ENCODE peak calls at places on chromosomes 6 and 20, in six cellular contexts. K is CD8-positive, alpha-beta T cell; G is heart left ventricle; C is colonic mucosa; E is adrenal gland; U is A673. V is an unnamed sample. For H3K9me3, the result is how much of the 10 kb centered on the place peaks cover.

GRCh38 chr20:17630806-17631195 is 51.2 kb downstream of the RRBP1 start:
- DNase-seq in K (no peak), G (no peak), C (no peak), E (no peak), U (no peak), V (no peak)

GRCh38 chr20:38203337-38204003 is 38.4 kb upstream of the TGM2 start:
- DNase-seq in K (no peak), G (no peak), C (no peak), E (no peak), U (no peak), V (no peak)

GRCh38 chr6:44708208-44708607 is 320.7 kb downstream of the CDC5L start:
- DNase-seq in K (no peak), G (no peak), C (no peak), E (no peak), U (no peak), V (no peak)

GRCh38 chr20:54849741-54850140 is 374.3 kb downstream of the DOK5 start:
- DNase-seq in K (no peak), G (no peak), C (no peak), E (no peak), U (no peak), V (no peak)

GRCh38 chr6:141488466-141488865 is 644.3 kb upstream of the GJE1 start:
- DNase-seq in K (no peak), G (no peak), C (no peak), E (no peak), U (no peak), V (no peak)

GRCh38 chr6:3748208-3748701 is 3.3 kb downstream of the PXDC1 start:
- DNase-seq in K (no peak), G (peak), C (peak), E (peak), U (peak), V (peak)

GRCh38 chr20:64142546-64142945 is 21.7 kb upstream of the MYT1 start:
- DNase-seq in K (no peak), G (no peak), C (no peak), E (no peak), U (no peak), V (no peak)

GRCh38 chr20:22583773-22584629 is at the start of gene FOXA2:
- DNase-seq in K (no peak), G (no peak), C (peak), E (no peak), U (no peak), V (no peak)

GRCh38 chr20:49277786-49278035 is 146 bp downstream of the ZNFX1 start:
- DNase-seq in K (no peak), G (no peak), C (no peak), E (no peak), U (no peak), V (no peak)
- H3K9me3 ChIP-seq in K (under half), G (under half), C (under half), E (under half), U (under half), V (under half)

GRCh38 chr20:57244627-57245214 is 21.7 kb downstream of the BMP7 start:
- DNase-seq in K (no peak), G (no peak), C (no peak), E (no peak), U (no peak), V (no peak)
- TF ChIP-seq CTCF in K (no peak), G (no peak), C (no peak), E (no peak), U (no peak), V (no peak)

GRCh38 chr6:168041928-168042327 is 37.1 kb downstream of the FRMD1 start:
- DNase-seq in K (no peak), G (no peak), C (no peak), E (no peak), U (no peak), V (no peak)
- H3K9me3 ChIP-seq in K (under half), G (under half), C (under half), E (under half), U (under half), V (under half)

DNA sequence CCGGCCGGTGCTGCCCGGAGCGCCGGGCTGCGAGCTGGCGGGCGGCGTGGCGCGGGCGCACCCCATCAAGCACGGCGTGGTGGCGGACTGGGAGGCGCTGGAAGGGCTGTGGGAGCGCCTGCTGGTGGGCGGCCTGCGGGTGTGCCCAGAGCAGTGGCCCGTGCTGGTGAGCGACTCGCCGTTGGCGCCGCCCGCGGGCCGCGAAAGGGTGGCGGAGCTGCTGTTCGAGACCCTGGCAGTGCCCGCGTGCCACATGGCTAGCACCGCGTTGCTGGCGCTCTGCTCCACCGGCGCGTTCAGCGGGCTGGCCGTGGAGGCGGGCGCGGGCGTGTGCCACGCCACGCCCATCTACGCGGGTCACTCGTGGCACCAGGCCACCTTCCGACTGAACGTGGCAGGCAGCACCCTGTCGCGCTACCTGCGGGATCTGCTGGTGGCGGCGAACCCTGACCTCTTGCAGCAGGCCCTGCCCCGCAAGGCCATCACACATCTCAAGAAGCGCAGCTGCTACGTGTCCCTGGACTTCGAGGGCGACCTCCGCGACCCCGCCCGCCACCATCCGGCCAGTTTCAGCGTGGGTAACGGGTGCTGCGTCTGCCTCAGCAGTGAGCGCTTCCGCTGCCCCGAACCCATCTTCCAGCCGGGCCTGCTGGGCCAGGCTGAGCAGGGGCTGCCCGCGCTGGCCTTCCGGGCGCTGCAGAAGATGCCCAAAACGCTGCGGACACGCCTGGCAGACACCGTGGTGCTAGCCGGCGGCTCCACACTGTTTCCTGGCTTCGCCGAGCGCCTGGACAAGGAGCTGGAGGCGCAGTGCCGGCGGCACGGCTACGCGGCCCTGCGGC is 723 bp downstream of the ACTL10 start:
- DNase-seq in K (no peak), G (peak), C (peak), E (peak), U (peak), V (peak)
- TF ChIP-seq CTCF in K (peak), G (no peak), C (no peak), E (peak), U (no peak), V (no peak)

DNA sequence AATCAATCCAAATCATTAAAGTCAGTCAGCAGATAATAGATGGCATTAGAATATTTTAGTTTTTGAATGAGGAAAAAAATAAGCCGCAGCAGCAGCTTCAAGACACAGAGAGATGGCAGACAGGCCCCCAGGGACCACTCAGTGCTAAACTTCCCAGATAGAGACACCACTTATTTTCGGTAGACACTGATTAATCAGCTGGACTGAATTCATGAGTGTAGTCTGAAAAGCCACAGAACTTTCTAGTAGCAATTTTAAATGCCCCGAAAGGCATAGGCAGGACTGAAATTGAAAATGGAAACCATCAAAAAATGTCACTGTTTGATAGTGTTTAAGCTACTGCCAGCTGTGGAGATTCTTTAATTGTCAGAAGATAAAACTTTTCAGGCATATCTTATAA is 3.1 kb upstream of the CLDN20 start:
- DNase-seq in K (no peak), G (no peak), C (no peak), E (no peak), U (peak), V (no peak)
- H3K9me3 ChIP-seq in K (under half), G (under half), C (under half), E (under half), U (under half), V (under half)

DNA sequence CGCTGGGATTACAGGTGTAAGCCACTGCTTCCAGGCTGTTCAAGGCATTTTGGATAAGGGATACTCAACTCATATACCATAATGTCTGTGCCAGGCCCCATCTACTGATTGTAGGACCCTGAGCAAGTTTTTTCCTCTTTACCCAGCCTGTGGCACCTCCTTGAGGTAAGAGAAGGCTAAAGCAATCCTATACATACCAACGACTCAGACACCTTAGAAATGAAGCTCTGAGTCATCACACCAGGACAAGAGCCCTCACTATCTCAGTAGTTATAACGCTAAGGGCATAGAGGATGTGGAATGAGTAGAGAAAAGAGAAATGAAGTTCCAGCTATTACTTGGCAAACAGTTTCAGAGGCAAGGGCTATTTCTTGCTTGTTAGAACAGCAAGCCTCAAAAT is 16.9 kb downstream of the NDRG3 start:
- DNase-seq in K (no peak), G (no peak), C (no peak), E (no peak), U (peak), V (no peak)
- TF ChIP-seq CTCF in K (no peak), G (no peak), C (no peak), E (no peak), U (peak), V (no peak)

GRCh38 chr6:107402533-107402932 is 56.8 kb downstream of the PDSS2 start:
- DNase-seq in K (no peak), G (no peak), C (no peak), E (no peak), U (no peak), V (no peak)

GRCh38 chr6:107399927-107400326 is 59.4 kb downstream of the PDSS2 start:
- DNase-seq in K (no peak), G (no peak), C (no peak), E (no peak), U (no peak), V (no peak)

GRCh38 chr6:107400748-107401147 is 58.6 kb downstream of the PDSS2 start:
- DNase-seq in K (no peak), G (no peak), C (no peak), E (no peak), U (no peak), V (no peak)

GRCh38 chr6:107405002-107405401 is 54.4 kb downstream of the PDSS2 start:
- DNase-seq in K (no peak), G (no peak), C (no peak), E (no peak), U (no peak), V (no peak)

GRCh38 chr6:107401573-107401972 is 57.8 kb downstream of the PDSS2 start:
- DNase-seq in K (no peak), G (no peak), C (no peak), E (no peak), U (no peak), V (no peak)
- H3K9me3 ChIP-seq in K (under half), G (under half), C (under half), E (under half), U (under half), V (under half)

DNA sequence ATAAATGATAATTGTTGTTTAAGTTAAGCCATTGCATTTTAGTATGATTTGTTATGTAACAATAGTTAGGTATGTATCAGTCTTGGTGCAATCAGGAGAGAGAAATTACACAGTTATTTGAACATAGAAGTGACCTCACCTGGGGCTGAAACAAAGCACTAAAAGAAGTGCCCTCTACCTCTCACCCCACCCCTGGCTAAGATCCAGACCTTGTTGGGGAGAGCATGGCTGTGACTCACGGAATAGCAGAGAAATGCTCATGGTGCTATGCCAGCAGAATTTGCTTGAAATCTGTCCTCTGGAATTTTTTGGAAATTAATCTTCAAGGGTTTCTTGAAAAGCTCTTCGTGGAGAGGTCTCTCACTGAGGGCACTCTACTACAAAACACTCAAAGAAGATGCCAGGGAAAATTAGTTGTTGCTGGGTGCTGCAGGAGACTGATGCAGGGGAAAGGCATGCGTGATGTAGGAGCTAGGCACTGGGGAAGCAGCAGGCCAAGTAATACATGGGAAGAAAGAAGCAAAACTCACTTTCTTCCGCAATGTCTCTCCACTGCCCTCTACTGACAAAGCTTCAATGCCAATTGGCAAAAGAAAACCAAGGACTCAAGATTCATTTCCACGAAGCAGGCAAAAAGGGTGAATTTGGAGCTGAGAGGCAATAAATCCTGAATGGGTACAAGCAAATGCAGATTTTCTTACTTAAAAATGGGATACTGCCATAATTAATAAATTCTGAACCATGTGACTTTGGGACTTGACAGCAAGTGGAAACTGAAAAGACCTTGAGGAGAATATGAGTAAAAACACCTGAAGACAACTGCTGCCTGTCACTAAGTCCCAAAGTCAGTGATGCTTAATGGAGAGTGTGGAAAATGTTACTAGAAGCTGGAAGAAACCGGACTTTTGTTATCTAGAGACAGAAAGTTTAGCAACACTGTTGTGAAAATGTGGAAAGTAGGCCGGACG is 136.3 kb upstream of the ZNF184 start:
- DNase-seq in K (no peak), G (no peak), C (peak), E (no peak), U (peak), V (no peak)
- TF ChIP-seq CTCF in K (peak), G (peak), C (peak), E (peak), U (peak), V (no peak)

DNA sequence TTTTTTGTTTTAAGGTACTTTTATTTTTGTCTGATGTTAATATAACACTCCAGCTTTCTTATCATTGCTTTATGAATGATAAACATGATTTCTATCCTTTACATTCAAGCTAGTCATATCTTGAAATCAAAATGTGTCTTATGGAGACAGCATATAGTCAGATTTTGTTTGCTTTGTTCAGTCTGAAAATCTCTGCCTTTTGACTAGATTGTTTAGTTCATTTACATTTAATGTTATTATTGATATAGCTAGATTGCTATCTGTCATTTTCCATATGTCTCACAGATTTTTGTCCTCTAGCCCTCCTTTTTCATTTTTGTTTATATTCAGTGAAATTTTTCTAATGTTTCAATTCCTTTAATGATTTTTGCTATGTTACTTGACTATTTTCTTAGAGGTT is 332.8 kb downstream of the SMOC2 start:
- DNase-seq in K (no peak), G (no peak), C (no peak), E (no peak), U (no peak), V (no peak)
- H3K9me3 ChIP-seq in K (under half), G (under half), C (under half), E (under half), U (under half), V (under half)

DNA sequence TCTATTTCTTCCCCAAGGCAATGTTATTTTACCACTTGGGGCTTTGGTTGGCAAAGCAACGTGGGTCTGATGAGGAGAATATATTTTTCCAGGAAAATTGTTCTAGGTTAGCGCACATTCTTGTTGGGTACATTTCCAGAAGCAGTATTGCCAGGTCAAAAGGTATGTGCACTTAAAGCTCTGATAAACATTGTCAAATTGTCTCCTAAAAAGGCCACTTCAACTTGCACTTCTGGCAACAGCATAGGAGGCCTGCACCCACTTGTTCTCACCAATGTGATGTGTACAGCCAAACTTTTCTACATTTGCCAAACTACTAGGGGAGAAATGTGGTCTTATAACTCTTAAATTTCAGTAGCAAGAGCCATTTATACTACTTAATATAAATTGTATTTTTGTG is 197.5 kb upstream of the COL21A1 start:
- DNase-seq in K (no peak), G (no peak), C (no peak), E (no peak), U (no peak), V (no peak)
- TF ChIP-seq CTCF in K (no peak), G (no peak), C (no peak), E (no peak), U (no peak), V (no peak)